ENCODE peak calls at places on chromosomes 11 and 22, in five cellular contexts. S is IMR-90, I is HepG2, C is SK-N-SH, J is GM12878. T is an unnamed sample.

GRCh38 chr11:47850337-47850736 is 2.2 kb upstream of the NUP160 start:
- DNase-seq in J (no peak), I (no peak), S (no peak), C (no peak), T (no peak)

GRCh38 chr22:31933816-31934482 is 10.4 kb upstream of the YWHAH start:
- DNase-seq in S (no peak), C (no peak), J (no peak), I (no peak), T (no peak)

GRCh38 chr11:45580399-45580798 is 85.0 kb downstream of the CHST1 start:
- DNase-seq in J (no peak), I (no peak), S (peak), C (no peak), T (no peak)

GRCh38 chr11:46916251-46916650 is 2.1 kb downstream of the LRP4 start:
- DNase-seq in C (no peak), S (no peak), J (no peak), I (no peak), T (no peak)

GRCh38 chr11:126790550-126790981 is 210.0 kb downstream of the KIRREL3 start:
- DNase-seq in J (no peak), S (peak), I (no peak), C (no peak), T (no peak)

GRCh38 chr11:12269104-12269441 is 108.3 kb upstream of the PARVA start:
- DNase-seq in I (no peak), S (peak), C (peak), J (no peak), T (no peak)

GRCh38 chr11:63635762-63636465 is 21.7 kb upstream of the PLAAT3 start:
- DNase-seq in J (peak), S (peak), I (peak), C (peak), T (peak)

GRCh38 chr22:48823941-48824340 is 1003.7 kb downstream of the BRD1 start:
- DNase-seq in J (no peak), I (no peak), S (no peak), C (no peak), T (no peak)

GRCh38 chr22:29751139-29751538 is 15.7 kb downstream of the ZMAT5 start:
- DNase-seq in I (peak), S (peak), J (no peak), C (no peak), T (no peak)

DNA sequence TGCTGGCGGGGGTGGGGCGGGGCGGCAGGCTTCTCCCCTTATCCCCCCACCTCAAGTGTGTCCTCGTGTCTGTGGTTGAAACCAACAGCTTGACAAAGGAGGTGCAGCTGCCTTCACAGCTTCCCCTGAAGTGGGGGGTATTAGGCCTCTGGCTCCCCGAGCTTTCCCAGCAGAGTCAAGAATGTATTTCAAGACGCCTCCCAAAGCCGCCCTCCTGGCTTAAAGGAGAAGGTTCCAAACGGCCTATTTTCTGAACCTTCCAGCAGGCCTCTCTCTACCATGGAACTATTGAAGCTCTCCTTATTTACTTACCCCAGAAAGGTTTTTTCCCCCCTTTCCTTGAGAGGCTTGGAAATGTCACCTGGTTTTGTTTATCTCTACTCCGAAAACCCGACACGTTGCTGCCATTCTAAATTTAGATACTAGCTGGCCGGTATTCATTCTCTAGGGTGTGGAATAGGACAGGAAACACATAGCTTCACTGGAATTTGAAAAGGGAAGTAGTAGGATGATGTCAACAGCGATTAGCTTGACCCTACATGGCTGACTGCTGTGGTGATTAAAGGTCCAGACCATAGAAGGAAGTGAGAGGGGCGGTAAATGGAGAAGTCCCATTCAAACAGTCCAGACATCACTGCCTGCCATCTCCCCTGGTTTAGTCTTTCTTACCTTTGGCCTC is 663 bp upstream of the PICALM start:
- DNase-seq in S (peak), J (peak), C (peak), I (peak), T (peak)
- TF ChIP-seq MXI1 in S (peak), J (peak), C (no peak), I (no peak), T (no peak)

GRCh38 chr11:70159612-70160570 is 43.2 kb upstream of the FADD start:
- DNase-seq in S (peak), C (no peak), I (no peak), J (no peak), T (no peak)
- TF ChIP-seq MXI1 in S (no peak), C (no peak), I (no peak), J (no peak), T (no peak)

GRCh38 chr11:85721191-85721590 is 35.2 kb upstream of the CCDC89 start:
- DNase-seq in S (no peak), J (no peak), I (no peak), C (no peak), T (no peak)

GRCh38 chr11:85723088-85723487 is 37.1 kb upstream of the CCDC89 start:
- DNase-seq in C (no peak), S (no peak), J (no peak), I (no peak), T (no peak)

GRCh38 chr11:85718126-85718943 is 32.3 kb upstream of the CCDC89 start:
- DNase-seq in J (no peak), C (no peak), S (peak), I (no peak), T (no peak)

GRCh38 chr11:85717360-85717927 is 31.4 kb upstream of the CCDC89 start:
- DNase-seq in C (no peak), J (no peak), S (no peak), I (no peak), T (no peak)

DNA sequence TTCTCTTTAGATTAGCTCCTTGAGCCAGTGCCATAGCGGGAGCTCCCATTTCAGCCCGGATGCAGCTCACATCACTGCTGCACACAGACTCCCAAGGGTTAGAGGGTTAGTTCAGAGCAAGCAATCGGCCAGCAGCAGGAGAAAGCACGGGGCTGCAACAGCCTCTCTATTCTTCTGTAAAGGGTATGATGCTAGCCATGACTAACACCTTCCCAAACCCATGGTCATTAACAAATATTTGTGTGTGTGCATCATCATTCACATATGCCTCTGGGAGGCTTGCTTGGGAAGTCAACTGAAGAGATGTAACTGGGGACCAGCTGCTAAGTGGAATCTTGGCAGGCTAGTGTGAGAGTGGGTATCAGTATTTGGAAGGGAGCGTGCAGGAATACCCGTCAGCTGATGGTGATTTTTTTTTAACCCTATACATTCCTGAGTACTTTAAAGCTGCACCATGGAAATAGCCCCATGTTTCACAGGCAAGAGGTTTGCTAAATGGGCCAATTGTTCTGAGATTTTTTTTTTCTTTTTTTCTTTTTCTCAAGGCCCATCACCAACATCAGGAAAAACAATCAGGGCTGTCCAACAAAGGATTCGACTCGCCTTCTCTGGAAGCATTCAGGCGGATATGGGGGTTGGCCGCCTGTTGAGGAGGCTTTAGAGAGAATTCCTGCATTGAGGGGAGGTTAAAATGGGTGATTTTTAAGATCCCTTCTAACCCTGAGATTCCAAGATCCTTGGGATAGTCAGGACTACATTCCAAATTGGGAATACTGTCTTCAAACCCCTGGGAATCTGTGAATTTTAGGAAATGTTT is 33.2 kb upstream of the CCDC89 start:
- DNase-seq in S (peak), I (peak), J (no peak), C (no peak), T (no peak)
- TF ChIP-seq MXI1 in S (peak), I (no peak), J (no peak), C (no peak), T (no peak)

GRCh38 chr11:128471138-128471661 is 116.2 kb downstream of the ETS1 start:
- DNase-seq in I (no peak), S (no peak), C (no peak), J (peak), T (no peak)
- TF ChIP-seq MXI1 in I (no peak), S (no peak), C (no peak), J (peak), T (no peak)

DNA sequence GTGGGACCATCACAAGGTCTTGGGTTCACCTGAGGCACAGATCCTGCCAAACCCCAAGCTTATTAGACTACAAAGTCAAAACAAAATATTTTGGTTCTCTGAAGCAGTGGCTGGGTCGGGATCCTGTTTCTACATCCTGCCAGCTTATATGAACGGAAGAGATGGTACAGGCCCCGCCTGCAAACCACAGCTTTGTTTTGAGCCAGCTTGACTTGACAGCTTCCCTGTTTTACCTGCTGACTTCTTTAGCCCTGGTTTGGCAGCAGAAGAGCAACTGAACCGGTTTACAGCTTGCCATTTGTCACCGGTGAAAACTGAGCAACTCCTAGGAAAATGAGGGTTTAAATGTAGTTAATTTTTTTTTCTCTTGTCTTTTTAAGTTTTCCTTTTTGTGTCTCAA is 11.4 kb downstream of the PACS1 start:
- DNase-seq in J (no peak), I (no peak), S (no peak), C (no peak), T (no peak)
- TF ChIP-seq MXI1 in J (no peak), I (no peak), S (no peak), C (peak), T (no peak)

DNA sequence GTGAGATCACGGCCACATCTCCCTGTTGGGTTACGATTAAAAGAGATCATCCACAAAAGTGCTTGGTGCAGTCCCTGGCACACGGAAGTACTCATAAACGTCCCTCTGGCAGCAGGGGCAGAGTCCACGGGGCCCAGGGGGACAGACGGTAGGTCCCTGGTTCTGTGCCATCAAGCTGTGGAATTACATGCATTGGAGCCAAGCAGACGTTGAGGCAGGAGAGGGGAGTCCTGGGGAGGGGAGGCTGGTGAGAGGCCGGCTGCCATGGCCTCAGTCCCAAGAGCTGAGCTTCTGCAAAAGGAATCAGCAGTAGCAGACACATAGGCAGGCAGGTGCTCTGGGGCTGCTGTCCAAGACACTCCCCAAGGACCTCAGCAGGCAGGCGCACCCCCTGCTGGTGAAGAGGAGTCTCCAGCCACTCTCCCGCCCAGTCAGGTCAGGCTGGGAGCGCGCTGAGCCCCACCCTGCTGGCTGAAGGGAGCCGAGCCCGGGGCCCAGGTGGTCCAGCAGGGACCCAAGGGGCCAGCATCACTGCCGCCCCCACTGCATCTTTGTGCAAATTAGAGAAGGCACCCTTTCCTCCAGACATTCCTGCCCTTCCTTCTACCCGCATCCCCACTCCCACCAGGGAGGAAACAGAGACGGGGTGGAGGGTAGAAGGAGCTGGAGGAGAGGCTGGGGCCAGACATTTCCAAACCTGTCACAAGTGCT is 7.6 kb upstream of the KCTD17 start:
- DNase-seq in J (no peak), S (peak), C (peak), I (peak), T (peak)
- TF ChIP-seq MXI1 in J (no peak), S (no peak), C (no peak), I (peak), T (no peak)

GRCh38 chr22:45880091-45880651 is 96.8 kb downstream of the WNT7B start:
- DNase-seq in J (no peak), I (no peak), S (no peak), C (no peak), T (no peak)
- TF ChIP-seq MXI1 in J (no peak), I (no peak), S (no peak), C (no peak), T (no peak)